ENCODE peak calls at places on chromosomes 5 and 9, in seven cellular contexts. S is fibroblast of mammary gland; A is CD8-positive, alpha-beta T cell; M is endothelial cell; N is GM06990; L is lower lobe of right lung; V is cardiac muscle cell. J is an unnamed sample.

GRCh38 chr9:136206602-136207333 is 1.8 kb upstream of the LHX3 start:
- DNase-seq in S (no peak), A (no peak), M (no peak), N (no peak), L (no peak), V (no peak), J (no peak)

GRCh38 chr5:122959740-122960450 is 76.6 kb downstream of the PPIC start:
- DNase-seq in S (no peak), A (no peak), M (no peak), N (no peak), L (no peak), V (no peak), J (no peak)

GRCh38 chr9:124306098-124306735 is 48.5 kb downstream of the NEK6 start:
- DNase-seq in S (peak; percentile 95), A (no peak), M (no peak), N (no peak), L (no peak), V (no peak), J (no peak)

GRCh38 chr5:161546463-161547301 is at the start of gene GABRB2:
- DNase-seq in S (peak; percentile 24), A (no peak), M (peak; percentile 55), N (peak; percentile 26), L (peak; percentile 58), V (peak; percentile 80), J (no peak)

GRCh38 chr9:37025381-37026084 is 8.5 kb downstream of the PAX5 start:
- DNase-seq in S (no peak), A (no peak), M (peak; percentile 34), N (no peak), L (no peak), V (no peak), J (no peak)

GRCh38 chr5:141211-141610 is 49.2 kb downstream of the PLEKHG4B start:
- DNase-seq in S (no peak), A (no peak), M (no peak), N (no peak), L (no peak), V (no peak), J (no peak)

GRCh38 chr5:58064799-58065198 is 395.1 kb downstream of the PLK2 start:
- DNase-seq in S (peak; percentile 52), A (no peak), M (no peak), N (no peak), L (no peak), V (no peak), J (no peak)

GRCh38 chr9:89470239-89470638 is 27.7 kb downstream of the SEMA4D start:
- DNase-seq in S (no peak), A (no peak), M (no peak), N (no peak), L (no peak), V (no peak), J (no peak)

GRCh38 chr9:4839470-4839912 is 46.7 kb downstream of the RCL1 start:
- DNase-seq in S (peak; percentile 76), A (no peak), M (no peak), N (no peak), L (no peak), V (no peak), J (no peak)

GRCh38 chr5:132210944-132211343 is 16.7 kb downstream of the P4HA2 start:
- DNase-seq in S (no peak), A (no peak), M (no peak), N (no peak), L (no peak), V (no peak), J (no peak)

GRCh38 chr9:117387422-117387821 is 27.4 kb downstream of the ASTN2 start:
- DNase-seq in S (no peak), A (no peak), M (no peak), N (no peak), L (no peak), V (no peak), J (no peak)

GRCh38 chr9:34541540-34541939 is 18.8 kb upstream of the ENHO start:
- DNase-seq in S (no peak), A (no peak), M (no peak), N (no peak), L (no peak), V (no peak), J (no peak)

GRCh38 chr5:15103864-15104263 is 232.3 kb upstream of the ANKH start:
- DNase-seq in S (no peak), A (no peak), M (no peak), N (no peak), L (no peak), V (no peak), J (no peak)

GRCh38 chr9:70044450-70045307 is 1.0 kb downstream of the MAMDC2 start:
- DNase-seq in S (peak; percentile 47), A (no peak), M (peak; percentile 7), N (no peak), L (no peak), V (peak; percentile 14), J (no peak)

GRCh38 chr9:108185613-108186012 is 670.2 kb downstream of the ACTL7B start:
- DNase-seq in S (no peak), A (no peak), M (no peak), N (no peak), L (no peak), V (no peak), J (no peak)

GRCh38 chr5:176596689-176597416 is 13.1 kb downstream of the GPRIN1 start:
- DNase-seq in S (peak; percentile 28), A (peak; percentile 49), M (peak; percentile 61), N (peak; percentile 66), L (no peak), V (peak; percentile 52), J (no peak)

GRCh38 chr9:89558500-89558899 is 46.3 kb upstream of the GADD45G start:
- DNase-seq in S (no peak), A (no peak), M (no peak), N (no peak), L (no peak), V (no peak), J (no peak)

GRCh38 chr9:88936668-88937067 is 54.6 kb upstream of the S1PR3 start:
- DNase-seq in S (peak; percentile 67), A (no peak), M (no peak), N (no peak), L (no peak), V (no peak), J (peak; percentile 89)

GRCh38 chr5:27906481-27906880 is 868.1 kb upstream of the CDH9 start:
- DNase-seq in S (no peak), A (no peak), M (no peak), N (no peak), L (no peak), V (no peak), J (no peak)

GRCh38 chr5:143319437-143320302 is 83.8 kb downstream of the NR3C1 start:
- DNase-seq in S (no peak), A (no peak), M (no peak), N (no peak), L (no peak), V (no peak), J (no peak)
- TF ChIP-seq CTCF in S (no peak), A (no peak), M (no peak), N (no peak), L (no peak), V (no peak), J (no peak)

GRCh38 chr9:96064838-96065481 is 189.5 kb downstream of the ERCC6L2 start:
- DNase-seq in S (no peak), A (no peak), M (no peak), N (no peak), L (no peak), V (no peak), J (no peak)

GRCh38 chr9:96058218-96058617 is 182.7 kb downstream of the ERCC6L2 start:
- DNase-seq in S (no peak), A (no peak), M (no peak), N (no peak), L (no peak), V (no peak), J (no peak)

GRCh38 chr9:96062854-96063253 is 187.4 kb downstream of the ERCC6L2 start:
- DNase-seq in S (no peak), A (no peak), M (no peak), N (no peak), L (no peak), V (no peak), J (no peak)

GRCh38 chr9:96062051-96062450 is 186.6 kb downstream of the ERCC6L2 start:
- DNase-seq in S (peak; percentile 21), A (no peak), M (no peak), N (no peak), L (no peak), V (no peak), J (peak; percentile 51)

DNA sequence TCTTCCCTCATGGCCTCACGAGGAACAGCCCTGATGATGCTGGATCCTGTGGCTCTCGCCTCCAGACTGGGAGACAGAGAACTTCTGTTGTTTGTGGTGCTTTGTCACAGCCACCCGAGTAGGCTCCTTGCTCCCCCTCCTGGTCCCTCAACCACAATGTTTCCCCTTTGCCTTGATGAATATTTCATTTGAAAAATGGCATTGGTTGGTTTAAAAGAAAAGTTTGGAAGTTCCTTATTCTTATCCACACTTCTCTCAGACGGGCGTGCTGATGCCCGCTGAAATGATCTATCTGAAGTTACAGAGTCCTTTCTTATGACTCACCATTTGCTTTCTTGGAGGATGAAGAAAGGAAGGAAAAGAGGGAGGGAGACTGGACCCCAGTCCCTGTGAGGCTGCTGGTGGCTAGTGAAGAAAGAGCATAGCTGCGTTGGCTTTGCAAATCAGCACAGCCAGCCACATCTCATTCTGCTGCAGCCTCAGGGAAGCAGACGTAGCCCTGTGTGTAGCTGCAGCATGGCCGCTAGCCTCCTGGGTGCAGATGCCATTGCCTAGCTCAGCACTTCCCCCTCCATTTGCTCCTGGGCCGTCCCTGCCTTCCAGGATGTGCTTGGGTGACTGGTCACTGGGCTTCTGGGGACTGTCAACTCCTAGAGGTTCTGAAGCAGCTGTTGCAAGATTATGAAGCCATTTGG is 185.9 kb downstream of the ERCC6L2 start:
- DNase-seq in S (peak; percentile 65), A (peak; percentile 39), M (peak; percentile 18), N (no peak), L (no peak), V (peak; percentile 30), J (peak; percentile 60)
- TF ChIP-seq CTCF in S (peak; percentile 35), A (peak; percentile 71), M (peak; percentile 24), N (peak; percentile 52), L (peak; percentile 40), V (peak; percentile 55), J (peak; percentile 65)

DNA sequence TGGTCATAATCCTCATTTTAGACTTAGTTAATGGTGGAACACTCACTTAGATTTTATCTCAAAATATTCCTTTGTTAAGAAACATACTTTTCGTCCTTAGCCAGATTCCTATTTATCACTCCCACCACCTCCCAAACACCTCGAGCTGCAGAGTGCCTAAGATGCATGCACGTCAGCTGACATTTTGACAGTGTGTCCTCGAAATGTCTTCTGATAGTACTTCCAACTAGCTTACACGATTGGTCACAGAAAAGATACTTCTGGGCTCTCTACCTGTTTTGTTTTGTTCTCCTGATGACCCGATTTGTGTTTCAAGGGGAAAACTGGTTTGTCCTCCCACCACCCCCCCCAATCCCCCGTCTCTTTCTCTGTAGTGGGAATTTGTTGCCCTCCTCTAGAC is 230.1 kb downstream of the MAST4 start:
- DNase-seq in S (no peak), A (no peak), M (no peak), N (no peak), L (no peak), V (peak; percentile 68), J (no peak)
- TF ChIP-seq CTCF in S (no peak), A (no peak), M (no peak), N (no peak), L (no peak), V (no peak), J (no peak)

DNA sequence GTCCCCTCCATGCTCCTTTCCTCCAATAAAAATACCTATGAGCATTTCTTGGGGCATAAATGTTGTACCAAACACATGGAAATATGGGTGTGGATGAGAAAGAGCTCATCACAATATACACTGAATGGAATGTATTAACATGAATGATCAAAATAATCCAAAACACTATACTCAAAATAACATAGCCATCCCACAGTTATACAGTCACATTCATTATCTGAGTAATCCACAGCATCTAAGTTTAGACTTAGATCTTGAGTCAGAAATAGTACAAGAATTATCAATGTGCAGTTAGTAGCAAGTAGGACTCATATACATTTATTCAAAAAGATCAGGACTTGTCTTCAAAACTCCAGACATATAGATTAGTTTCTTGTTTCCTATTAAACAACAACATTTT is 175.2 kb upstream of the NREP start:
- DNase-seq in S (peak; percentile 57), A (no peak), M (no peak), N (no peak), L (no peak), V (no peak), J (no peak)
- TF ChIP-seq CTCF in S (no peak), A (no peak), M (no peak), N (no peak), L (no peak), V (no peak), J (no peak)

J was measured in CD14-positive monocyte.